ENCODE peak calls at places on chromosomes 16 and 17, in ten cellular contexts. U is GM23338, V is GM23248, A is GM12878, Z is PC-9, G is neural progenitor cell, M is hepatocyte, X is mammary epithelial cell, B is HepG2, W is astrocyte. D is an unnamed sample. For H3K27me3, the result is how much of the 10 kb centered on the place peaks cover.

GRCh38 chr17:78865682-78866390 is 25.2 kb upstream of the USP36 start:
- DNase-seq in U (peak), V (peak), A (no peak), Z (peak), G (peak), M (peak), X (peak), B (peak), W (peak), D (peak)

GRCh38 chr16:86739178-86739577 is 160.8 kb downstream of the FOXL1 start:
- DNase-seq in U (no peak), V (no peak), A (no peak), Z (no peak), G (no peak), M (no peak), X (no peak), B (no peak), W (no peak), D (no peak)

GRCh38 chr16:58196898-58197313 is 1.0 kb downstream of the CSNK2A2 start:
- DNase-seq in U (peak), V (peak), A (no peak), Z (no peak), G (peak), M (peak), X (peak), B (no peak), W (peak), D (peak)

GRCh38 chr17:61265397-61265796 is 134.2 kb upstream of the TBX2 start:
- DNase-seq in U (no peak), V (no peak), A (no peak), Z (no peak), G (no peak), M (no peak), X (no peak), B (no peak), W (no peak), D (no peak)

GRCh38 chr16:67395458-67396158 is 2.3 kb upstream of the TPPP3 start:
- DNase-seq in U (no peak), V (peak), A (no peak), Z (no peak), G (peak), M (no peak), X (peak), B (no peak), W (no peak), D (no peak)

GRCh38 chr16:29898135-29898534 is 1.2 kb downstream of the SEZ6L2 start:
- DNase-seq in U (no peak), V (no peak), A (no peak), Z (no peak), G (peak), M (no peak), X (no peak), B (no peak), W (no peak), D (no peak)

GRCh38 chr17:5706835-5707234 is 122.5 kb upstream of the NLRP1 start:
- DNase-seq in U (peak), V (peak), A (peak), Z (peak), G (peak), M (peak), X (peak), B (peak), W (peak), D (peak)

GRCh38 chr16:51931596-51931995 is 615.3 kb downstream of the TOX3 start:
- DNase-seq in U (no peak), V (no peak), A (no peak), Z (no peak), G (no peak), M (no peak), X (no peak), B (no peak), W (no peak), D (no peak)

GRCh38 chr16:4042581-4042980 is 73.7 kb downstream of the ADCY9 start:
- DNase-seq in U (no peak), V (no peak), A (no peak), Z (no peak), G (no peak), M (no peak), X (no peak), B (no peak), W (no peak), D (no peak)

DNA sequence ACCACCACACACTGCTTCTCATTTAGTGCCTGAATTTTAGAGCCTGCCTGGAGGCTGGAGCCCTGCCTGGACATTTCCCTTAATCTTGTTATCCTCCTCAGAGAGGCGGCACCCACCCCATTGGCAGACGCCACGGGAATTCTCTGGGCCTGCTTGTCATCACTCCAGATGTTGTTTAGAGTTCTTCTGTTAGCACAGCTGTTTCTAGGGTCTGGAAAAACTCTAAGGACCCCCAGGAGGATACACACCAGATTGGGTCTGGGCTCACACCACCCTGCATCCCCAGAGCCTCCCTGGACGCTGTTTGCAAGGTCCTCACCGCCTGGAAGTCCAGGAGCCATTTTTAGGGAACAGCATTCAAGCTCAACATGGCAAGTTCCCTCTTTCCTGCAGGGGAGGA is 565 bp upstream of the XAF1 start:
- DNase-seq in U (no peak), V (peak), A (no peak), Z (no peak), G (peak), M (peak), X (no peak), B (no peak), W (no peak), D (peak)
- H3K4me3 ChIP-seq in U (no peak), V (peak), A (peak), Z (no peak), G (no peak), M (no peak), X (no peak), B (peak), W (no peak), D (no peak)

DNA sequence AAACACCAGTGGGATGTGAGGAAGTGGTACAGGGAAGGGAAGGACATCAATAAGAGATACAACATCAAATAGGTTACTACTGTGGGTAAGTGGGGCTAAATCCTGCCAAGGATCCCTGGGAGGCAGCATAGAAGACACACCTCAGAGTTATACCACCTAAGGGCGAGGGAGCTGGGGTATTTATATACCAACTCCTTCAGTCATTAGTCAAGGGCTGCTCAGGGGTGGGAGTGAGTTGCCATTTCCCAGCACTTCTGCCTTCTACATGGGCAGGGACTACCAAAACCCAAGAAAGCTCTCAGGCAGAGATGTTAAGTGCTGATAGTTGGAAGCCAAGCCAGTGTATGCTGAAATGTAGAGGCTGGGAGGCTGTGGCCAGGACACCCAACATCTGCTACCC is 57.5 kb upstream of the MARCHF10 start:
- DNase-seq in U (no peak), V (no peak), A (no peak), Z (no peak), G (no peak), M (no peak), X (no peak), B (no peak), W (no peak), D (no peak)
- TF ChIP-seq EZH2 in U (no peak), V (no peak), A (no peak), Z (no peak), G (no peak), M (no peak), X (no peak), B (no peak), W (no peak), D (no peak)

GRCh38 chr16:88435437-88436355 is 17.4 kb upstream of the ZFPM1 start:
- DNase-seq in U (no peak), V (no peak), A (no peak), Z (no peak), G (no peak), M (no peak), X (no peak), B (no peak), W (no peak), D (no peak)
- H3K27me3 ChIP-seq in U (under half), V (under half), A (under half), Z (under half), G (under half), M (under half), X (under half), B (half or more), W (under half), D (under half)

DNA sequence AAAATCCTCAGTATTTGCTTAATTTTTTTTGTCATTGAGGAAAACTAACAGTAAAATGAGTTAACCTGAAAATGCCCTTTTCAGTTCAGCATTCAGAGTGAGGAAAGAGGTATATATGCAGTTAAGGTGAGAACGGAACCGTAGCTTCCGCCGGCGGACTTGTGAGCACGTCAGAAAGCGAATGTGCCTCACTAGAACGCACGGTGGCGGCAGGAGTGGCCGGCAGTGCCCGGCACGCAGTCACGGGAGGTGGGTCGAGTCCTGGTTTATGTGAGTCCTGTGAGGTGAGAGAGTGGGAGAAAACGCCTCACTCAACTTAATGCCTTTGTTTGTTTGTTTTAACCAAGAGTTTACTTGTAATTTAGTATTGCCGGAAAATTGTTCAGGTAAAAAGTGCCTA is 6.1 kb downstream of the SEC14L1 start:
- DNase-seq in U (peak), V (no peak), A (no peak), Z (no peak), G (no peak), M (peak), X (no peak), B (no peak), W (no peak), D (no peak)
- H3K4me3 ChIP-seq in U (no peak), V (no peak), A (peak), Z (no peak), G (no peak), M (no peak), X (no peak), B (no peak), W (no peak), D (no peak)

GRCh38 chr16:89460556-89460955 is 29.8 kb downstream of the ANKRD11 start:
- DNase-seq in U (no peak), V (no peak), A (no peak), Z (no peak), G (no peak), M (no peak), X (no peak), B (no peak), W (no peak), D (no peak)
- TF ChIP-seq EZH2 in U (no peak), V (no peak), A (no peak), Z (no peak), G (no peak), M (no peak), X (no peak), B (no peak), W (no peak), D (no peak)

DNA sequence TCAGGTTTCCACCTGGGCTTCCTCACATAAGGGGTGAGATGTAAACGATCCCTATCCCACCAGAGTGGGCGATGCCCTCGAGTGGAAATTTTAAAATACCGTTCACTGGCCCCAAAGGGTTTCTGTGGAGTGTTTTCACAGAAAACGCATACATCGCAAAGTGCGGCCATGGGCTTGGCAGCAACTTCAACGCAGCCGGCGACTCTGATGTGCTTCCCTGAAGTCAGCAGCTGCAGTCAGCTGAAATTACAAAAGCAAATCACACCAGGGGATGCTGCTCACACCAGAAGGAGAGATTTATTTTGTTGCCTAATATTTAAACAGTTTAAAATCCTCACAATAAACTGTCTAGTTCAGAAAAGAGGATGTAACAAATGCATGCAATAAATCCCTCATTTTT is 17.6 kb upstream of the XYLT2 start:
- DNase-seq in U (no peak), V (no peak), A (no peak), Z (no peak), G (no peak), M (no peak), X (no peak), B (no peak), W (no peak), D (no peak)
- H3K27me3 ChIP-seq in U (under half), V (under half), A (under half), Z (under half), G (under half), M (under half), X (under half), B (under half), W (under half), D (under half)

DNA sequence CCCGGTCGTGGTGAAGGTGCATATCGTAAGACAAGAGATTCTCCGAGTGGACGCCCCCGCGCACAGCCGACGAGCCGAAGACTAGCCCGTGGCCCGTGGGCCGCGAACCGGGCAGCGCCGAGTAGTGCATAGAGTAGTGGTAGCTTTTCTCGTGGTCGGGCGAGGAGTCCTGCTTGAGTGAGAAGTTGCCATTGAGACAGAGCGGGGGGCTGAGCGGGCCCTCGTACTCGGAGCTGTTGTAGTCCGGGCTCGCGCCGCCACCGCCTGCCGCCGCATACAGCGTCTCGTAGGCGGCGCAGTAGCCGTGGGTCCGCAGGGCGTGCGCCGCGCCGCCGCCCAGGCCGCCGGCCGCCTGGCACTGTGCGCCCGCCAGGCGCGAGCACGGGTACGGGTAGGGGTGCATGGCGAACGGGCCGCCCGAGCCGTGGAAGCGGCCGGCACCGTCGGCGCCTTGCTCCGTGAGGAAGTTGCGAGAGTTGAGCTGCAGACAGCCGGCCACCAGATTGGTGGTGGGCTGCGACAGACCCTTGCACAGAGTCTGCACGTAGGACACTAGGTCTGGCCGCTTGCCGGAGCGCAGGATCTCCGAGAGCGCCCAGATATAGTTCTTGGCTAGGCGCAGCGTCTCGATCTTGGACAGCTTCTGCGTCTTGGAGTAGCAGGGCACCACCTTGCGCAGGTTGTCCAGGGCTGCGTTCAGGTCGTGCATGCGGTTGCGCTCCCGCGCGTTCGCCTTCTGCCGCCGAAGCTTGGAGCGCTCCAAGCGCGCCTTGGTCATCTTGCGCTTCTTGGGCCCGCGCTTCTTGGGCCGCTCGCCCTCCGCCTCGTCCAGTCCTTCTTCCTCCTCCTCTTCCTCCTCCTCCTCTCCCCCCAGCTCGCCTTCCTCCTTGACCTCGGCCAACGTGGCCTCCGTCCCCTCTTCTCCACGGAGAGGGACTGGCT is 2.0 kb downstream of the NEUROD2 start:
- DNase-seq in U (peak), V (no peak), A (no peak), Z (no peak), G (peak), M (no peak), X (peak), B (no peak), W (no peak), D (no peak)
- H3K4me3 ChIP-seq in U (peak), V (no peak), A (no peak), Z (no peak), G (peak), M (no peak), X (peak), B (no peak), W (no peak), D (no peak)

D was measured in A673.